ENCODE peak calls at places on chromosomes 5 and 9, in eight cellular contexts. E, S, X, Z, F, D, P and K are unnamed samples.

GRCh38 chr5:171261361-171261760 is 47.7 kb upstream of the TLX3 start:
- DNase-seq in F (no peak), E (no peak), S (no peak), Z (no peak), X (no peak), P (no peak), D (no peak), K (no peak)

GRCh38 chr5:144195443-144195842 is 24.8 kb downstream of the KCTD16 start:
- DNase-seq in S (no peak), D (no peak), X (no peak), F (no peak), E (no peak), Z (no peak), P (no peak), K (no peak)

GRCh38 chr5:111782171-111782570 is 25.2 kb upstream of the NREP start:
- DNase-seq in S (no peak), X (no peak), D (no peak), P (no peak), Z (no peak), E (peak; percentile 32), F (no peak), K (peak; percentile 22)

GRCh38 chr9:4327504-4328191 is 27.8 kb upstream of the GLIS3 start:
- DNase-seq in D (no peak), S (no peak), E (peak; percentile 54), F (peak; percentile 35), P (peak; percentile 49), Z (no peak), X (no peak), K (peak; percentile 10)

GRCh38 chr9:76687861-76688374 is 76.3 kb upstream of the PCA3 start:
- DNase-seq in S (no peak), E (peak; percentile 95), X (peak; percentile 8), F (peak; percentile 95), D (peak; percentile 30), Z (no peak), P (no peak), K (peak; percentile 30)

GRCh38 chr9:121156263-121156731 is 45.4 kb downstream of the RAB14 start:
- DNase-seq in S (peak; percentile 78), P (no peak), F (no peak), Z (peak; percentile 97), E (peak; percentile 79), D (no peak), X (no peak), K (peak; percentile 65)

GRCh38 chr9:125974705-125975104 is 227.5 kb downstream of the PBX3 start:
- DNase-seq in E (no peak), X (no peak), F (no peak), D (no peak), Z (no peak), S (no peak), P (no peak), K (no peak)

GRCh38 chr9:133368249-133368881 is 7.5 kb downstream of the SURF4 start:
- DNase-seq in X (no peak), P (no peak), D (peak; percentile 56), E (peak; percentile 40), F (no peak), S (no peak), Z (no peak), K (no peak)

GRCh38 chr9:96020822-96021615 is 145.5 kb downstream of the ERCC6L2 start:
- DNase-seq in X (no peak), D (peak; percentile 50), S (no peak), P (peak; percentile 67), F (no peak), E (peak; percentile 55), Z (no peak), K (no peak)

GRCh38 chr9:82116538-82116937 is 128.0 kb downstream of the SPATA31D1 start:
- DNase-seq in F (no peak), D (no peak), X (no peak), S (peak; percentile 43), P (peak; percentile 17), Z (no peak), E (no peak), K (no peak)

GRCh38 chr9:72979405-72980100 is 26.7 kb upstream of the ALDH1A1 start:
- DNase-seq in P (no peak), X (no peak), D (no peak), E (no peak), Z (no peak), S (no peak), F (peak; percentile 82), K (peak; percentile 11)

GRCh38 chr5:51242453-51242852 is 140.8 kb upstream of the ISL1 start:
- DNase-seq in S (no peak), E (no peak), F (no peak), Z (no peak), D (no peak), X (no peak), P (no peak), K (peak; percentile 39)

GRCh38 chr5:168365581-168366081 is 74.2 kb downstream of the WWC1 start:
- DNase-seq in D (peak; percentile 59), P (peak; percentile 81), E (peak; percentile 73), S (no peak), Z (no peak), X (peak; percentile 35), F (peak; percentile 98), K (peak; percentile 75)

GRCh38 chr5:65426656-65427055 is 55.1 kb downstream of the ADAMTS6 start:
- DNase-seq in E (no peak), F (no peak), D (no peak), S (no peak), Z (no peak), X (no peak), P (no peak), K (no peak)

GRCh38 chr5:169152453-169152852 is 148.5 kb downstream of the SLIT3 start:
- DNase-seq in Z (peak; percentile 2), E (no peak), P (no peak), D (no peak), X (no peak), F (no peak), S (no peak), K (no peak)

GRCh38 chr9:118992813-118993747 is 376.2 kb downstream of the BRINP1 start:
- DNase-seq in Z (no peak), D (peak; percentile 25), F (no peak), E (peak; percentile 2), P (peak; percentile 12), S (no peak), X (no peak), K (no peak)

GRCh38 chr9:840343-840742 is 1.2 kb upstream of the DMRT1 start:
- DNase-seq in Z (no peak), D (no peak), S (peak; percentile 13), X (no peak), P (peak; percentile 86), F (no peak), E (no peak), K (no peak)

GRCh38 chr5:125453011-125453410 is 706.6 kb upstream of the ZNF608 start:
- DNase-seq in S (no peak), E (no peak), Z (no peak), F (no peak), X (no peak), P (no peak), D (no peak), K (no peak)
- H2AFZ ChIP-seq in S (no peak overlapping the region), E (no peak overlapping the region), Z (no peak overlapping the region), F (no peak overlapping the region), X (no peak overlapping the region), P (no peak overlapping the region), D (no peak overlapping the region), K (no peak overlapping the region)

DNA sequence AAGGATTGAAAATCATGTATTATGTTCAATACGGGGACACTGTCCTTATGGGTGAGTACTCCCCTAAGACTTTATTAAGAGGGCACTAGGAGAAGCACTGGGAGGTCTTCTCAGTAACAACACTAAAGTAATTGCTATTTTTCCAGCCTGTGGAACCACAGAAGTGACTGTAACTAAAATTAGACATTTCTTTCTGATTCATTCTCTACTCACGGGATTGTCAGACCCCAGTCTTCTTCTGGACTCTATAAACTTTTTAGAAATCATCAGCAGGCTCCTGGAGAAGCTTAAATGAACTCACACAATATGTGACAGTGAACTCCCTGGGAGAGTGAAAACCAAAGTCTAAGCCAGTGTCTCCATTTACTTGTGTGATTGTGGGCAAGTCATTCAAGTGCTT is 14.5 kb downstream of the TLR4 start:
- DNase-seq in D (no peak), P (no peak), Z (no peak), F (no peak), E (peak; percentile 73), S (no peak), X (no peak), K (no peak)
- H3K4me2 ChIP-seq in D (no peak overlapping the region), P (no peak overlapping the region), Z (no peak overlapping the region), F (no peak overlapping the region), E (peak overlapping the region; percentile 77), S (peak overlapping the region; percentile 47), X (no peak overlapping the region), K (no peak overlapping the region)

GRCh38 chr9:78909566-78909965 is 612.6 kb downstream of the PSAT1 start:
- DNase-seq in E (no peak), P (no peak), D (no peak), X (no peak), Z (no peak), S (no peak), F (no peak), K (no peak)
- H3K9me2 ChIP-seq in E (no peaks in the 10 kb centered on the region), P (no peaks in the 10 kb centered on the region), D (no peaks in the 10 kb centered on the region), X (peaks cover 2% of the 10 kb centered on the region), Z (no peaks in the 10 kb centered on the region), S (no peaks in the 10 kb centered on the region), F (no peaks in the 10 kb centered on the region), K (no peaks in the 10 kb centered on the region)

GRCh38 chr9:86946712-86947145 is 577 bp downstream of the GAS1 start:
- DNase-seq in D (no peak), X (no peak), P (no peak), Z (peak; percentile 62), S (no peak), F (no peak), E (peak; percentile 81), K (no peak)

GRCh38 chr9:86945868-86946711 is 1.2 kb downstream of the GAS1 start:
- DNase-seq in X (no peak), E (peak; percentile 93), Z (peak; percentile 65), P (peak; percentile 73), D (peak; percentile 82), F (peak; percentile 41), S (peak; percentile 6), K (peak; percentile 30)

GRCh38 chr9:86943223-86943870 is 4.0 kb downstream of the GAS1 start:
- DNase-seq in P (peak; percentile 16), F (no peak), D (peak; percentile 48), Z (no peak), S (no peak), X (no peak), E (peak; percentile 21), K (no peak)

GRCh38 chr9:86943871-86944240 is 3.5 kb downstream of the GAS1 start:
- DNase-seq in P (peak; percentile 6), E (no peak), Z (no peak), S (no peak), D (no peak), X (no peak), F (no peak), K (no peak)

DNA sequence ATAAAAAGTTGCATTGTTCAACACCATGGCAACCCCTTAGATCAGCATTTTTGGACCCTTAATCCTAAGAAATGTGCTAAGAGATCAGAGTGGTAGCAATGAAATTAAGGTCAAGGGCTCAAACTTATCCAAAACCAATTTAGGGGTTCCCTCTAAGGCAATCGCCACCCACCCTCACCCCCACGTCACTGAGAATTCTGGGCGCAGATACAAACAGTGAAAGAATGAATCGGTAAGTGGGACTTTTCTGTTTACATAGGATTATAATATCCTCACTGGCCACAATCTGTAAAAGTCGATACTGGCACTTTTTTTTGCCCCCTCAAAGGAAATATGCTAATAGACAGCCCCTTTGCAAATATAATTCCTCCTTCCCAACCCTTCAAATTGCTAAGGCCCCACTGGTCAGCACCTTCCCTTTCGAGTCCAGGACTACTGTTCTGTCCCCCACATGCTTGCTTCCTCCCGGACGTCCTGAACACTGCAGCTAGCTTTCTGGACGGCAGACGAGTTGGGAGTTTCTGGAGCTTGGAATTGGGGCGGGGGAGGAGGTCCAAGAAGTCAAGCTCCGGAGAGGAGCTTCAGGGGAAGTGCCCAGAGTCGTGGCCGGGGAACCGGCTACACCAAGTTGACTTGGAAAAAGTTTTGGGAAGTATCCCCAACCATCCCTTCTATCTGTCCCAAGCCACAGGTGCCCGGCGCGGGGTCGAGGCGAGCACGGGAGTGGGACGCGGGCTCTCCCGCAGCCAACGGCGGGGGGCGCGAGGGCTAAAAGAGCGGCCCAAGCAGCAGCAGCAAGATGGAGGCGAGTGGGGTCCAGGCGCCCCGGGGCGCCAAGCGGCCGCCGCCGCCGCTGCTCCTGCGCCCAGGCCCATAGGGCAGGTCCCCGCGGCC is 2.1 kb downstream of the GAS1 start:
- DNase-seq in Z (no peak), D (peak; percentile 15), E (peak; percentile 64), P (peak; percentile 71), S (no peak), X (no peak), F (no peak), K (no peak)
- H2AFZ ChIP-seq in Z (no peak overlapping the region), D (no peak overlapping the region), E (peak overlapping the region; percentile 87), P (peak overlapping the region; percentile 53), S (no peak overlapping the region), X (no peak overlapping the region), F (no peak overlapping the region), K (no peak overlapping the region)